ENCODE peak calls at places on chromosomes 1 and 21, in ten cellular contexts. P is brain microvascular endothelial cell; H is A673; B is osteoblast; N is dorsolateral prefrontal cortex; A is fibroblast of lung; L is HL-60; E is AG04450; Y is CD8-positive, alpha-beta T cell; S is cardiac muscle cell. C is an unnamed sample.
A peak's percentile ranks its signal among the peaks of the same experiment; 100 is the strongest.

GRCh38 chr21:21714396-21714795 is 716.2 kb downstream of the NCAM2 start:
- DNase-seq in B (no peak), Y (no peak), N (no peak), P (peak; percentile 3), H (peak; percentile 62), S (no peak), L (no peak), E (peak; percentile 24), A (peak; percentile 72), C (peak; percentile 1)

GRCh38 chr1:183945432-183946308 is 91.9 kb downstream of the COLGALT2 start:
- DNase-seq in B (no peak), H (no peak), E (no peak), S (peak; percentile 62), N (no peak), A (peak; percentile 13), P (no peak), L (peak; percentile 63), Y (no peak), C (no peak)

GRCh38 chr1:169812131-169812530 is 17.4 kb upstream of the METTL18 start:
- DNase-seq in E (no peak), P (no peak), Y (no peak), L (no peak), H (no peak), N (no peak), S (no peak), A (no peak), B (no peak), C (peak; percentile 60)

GRCh38 chr1:31318146-31318545 is 21.3 kb downstream of the ZCCHC17 start:
- DNase-seq in H (no peak), S (no peak), A (no peak), E (no peak), P (no peak), Y (no peak), N (no peak), L (no peak), B (no peak), C (no peak)

GRCh38 chr1:157105988-157106812 is 6.6 kb upstream of the ETV3L start:
- DNase-seq in B (peak; percentile 99), E (peak; percentile 70), L (no peak), A (peak; percentile 70), P (peak; percentile 91), H (no peak), N (peak; percentile 40), S (no peak), Y (no peak), C (peak; percentile 78)

GRCh38 chr1:81113688-81114087 is 687.0 kb upstream of the ADGRL2 start:
- DNase-seq in L (no peak), H (no peak), P (no peak), Y (no peak), B (no peak), N (no peak), E (no peak), S (no peak), A (peak; percentile 43), C (peak; percentile 46)

GRCh38 chr1:213416461-213417224 is 365.6 kb downstream of the RPS6KC1 start:
- DNase-seq in P (no peak), B (no peak), N (no peak), H (no peak), E (no peak), L (no peak), A (no peak), S (no peak), Y (no peak), C (no peak)

GRCh38 chr1:69568435-69569280 is 936 bp downstream of the LRRC7 start:
- DNase-seq in S (peak; percentile 15), P (no peak), E (no peak), H (no peak), N (peak; percentile 44), A (no peak), B (peak; percentile 76), L (no peak), Y (no peak), C (no peak)

GRCh38 chr1:89548486-89548857 is 23.8 kb downstream of the LRRC8B start:
- DNase-seq in B (no peak), N (no peak), H (no peak), S (no peak), P (no peak), L (no peak), A (no peak), E (no peak), Y (no peak), C (no peak)

GRCh38 chr1:179509384-179509783 is 66.4 kb downstream of the NPHS2 start:
- DNase-seq in P (no peak), H (no peak), S (no peak), L (no peak), E (no peak), B (no peak), Y (no peak), N (no peak), A (no peak), C (no peak)

DNA sequence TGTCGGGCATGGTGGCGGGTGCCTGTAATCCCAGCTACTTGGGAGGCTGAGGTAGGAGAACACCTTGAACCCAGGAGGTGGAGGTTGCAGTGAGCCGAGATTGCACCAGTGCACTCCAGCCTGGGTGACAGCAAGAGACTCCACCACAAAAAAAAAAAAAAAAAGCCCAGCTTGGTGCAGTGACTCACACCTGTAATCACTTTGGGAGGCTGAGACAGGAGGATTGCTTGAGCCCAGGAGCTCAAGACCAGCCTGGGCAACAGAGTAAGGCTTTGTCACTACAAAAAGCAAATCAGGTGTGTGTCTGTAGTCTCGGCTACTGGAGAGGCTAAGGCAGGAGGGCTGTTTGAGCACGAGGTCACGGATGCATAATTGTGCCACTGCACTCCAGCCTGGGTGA is 5.0 kb upstream of the H6PD start:
- DNase-seq in S (no peak), Y (no peak), B (no peak), H (no peak), P (no peak), N (no peak), A (no peak), L (no peak), E (no peak), C (peak; percentile 13)
- H3K27me3 ChIP-seq in S (peaks cover 3% of the 10 kb centered on the region), Y (no peaks in the 10 kb centered on the region), B (no peaks in the 10 kb centered on the region), H (peaks cover 26% of the 10 kb centered on the region), P (no peaks in the 10 kb centered on the region), N (no peaks in the 10 kb centered on the region), A (peaks cover 4% of the 10 kb centered on the region), L (no peaks in the 10 kb centered on the region), E (no peaks in the 10 kb centered on the region), C (no peaks in the 10 kb centered on the region)

GRCh38 chr21:42561742-42562141 is 48.1 kb downstream of the SLC37A1 start:
- DNase-seq in L (no peak), S (no peak), P (no peak), E (no peak), H (no peak), Y (no peak), N (peak; percentile 25), A (no peak), B (no peak), C (peak; percentile 9)
- TF ChIP-seq CTCF in L (no peak), S (no peak), P (no peak), E (no peak), H (no peak), Y (no peak), N (no peak), A (no peak), B (no peak), C (no peak)

GRCh38 chr21:33031152-33031551 is 5.4 kb downstream of the OLIG2 start:
- DNase-seq in N (no peak), P (no peak), L (no peak), A (no peak), B (no peak), H (no peak), Y (no peak), S (no peak), E (no peak), C (no peak)

GRCh38 chr21:33033094-33033951 is 7.6 kb downstream of the OLIG2 start:
- DNase-seq in L (no peak), Y (no peak), N (no peak), H (no peak), S (no peak), A (no peak), B (peak; percentile 83), P (no peak), E (no peak), C (no peak)

GRCh38 chr21:33033961-33034413 is 8.3 kb downstream of the OLIG2 start:
- DNase-seq in E (no peak), A (no peak), L (no peak), P (no peak), N (no peak), H (no peak), S (no peak), Y (no peak), B (peak; percentile 76), C (no peak)

GRCh38 chr21:33031562-33031961 is 5.8 kb downstream of the OLIG2 start:
- DNase-seq in S (no peak), P (no peak), Y (no peak), N (no peak), H (no peak), L (no peak), E (no peak), A (no peak), B (peak; percentile 69), C (no peak)

DNA sequence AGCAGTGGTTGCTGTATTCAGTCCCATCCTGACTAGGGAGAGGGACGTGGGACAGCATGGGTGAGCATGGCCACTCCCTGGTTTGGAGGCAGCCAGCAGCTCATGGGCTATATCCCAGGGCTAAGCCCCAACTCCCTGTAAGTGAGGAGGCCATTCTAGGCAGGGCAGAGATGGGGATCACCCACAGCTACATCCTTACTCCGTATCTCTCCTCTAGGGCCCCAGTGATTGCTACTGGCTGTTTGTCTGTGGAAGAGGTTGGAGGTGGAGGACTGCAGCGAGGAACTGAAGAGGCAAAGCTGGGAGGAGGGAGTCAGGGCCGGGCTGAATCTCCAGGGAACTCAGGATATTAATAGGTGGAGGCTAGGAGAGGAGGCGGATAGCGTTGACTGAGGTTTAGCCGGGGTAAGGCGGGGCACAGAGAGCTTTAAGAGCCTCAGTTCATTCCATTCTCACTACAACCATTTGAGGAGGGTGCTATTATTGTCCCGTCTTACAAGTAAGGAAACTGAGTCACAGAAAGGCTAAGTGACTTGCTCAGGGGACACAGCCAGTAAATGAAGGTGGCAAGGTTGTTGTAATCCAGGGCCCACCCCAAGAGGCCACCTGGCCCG is 6.8 kb downstream of the OLIG2 start:
- DNase-seq in S (no peak), H (no peak), B (peak; percentile 78), P (no peak), A (no peak), Y (no peak), L (no peak), E (no peak), N (no peak), C (no peak)
- H3K27me3 ChIP-seq in S (peaks cover 100% of the 10 kb centered on the region), H (peaks cover 95% of the 10 kb centered on the region), B (peaks cover 73% of the 10 kb centered on the region), P (peaks cover 72% of the 10 kb centered on the region), A (peaks cover 63% of the 10 kb centered on the region), Y (peaks cover 23% of the 10 kb centered on the region), L (no peaks in the 10 kb centered on the region), E (peaks cover 71% of the 10 kb centered on the region), N (peaks cover 7% of the 10 kb centered on the region), C (peaks cover 66% of the 10 kb centered on the region)

GRCh38 chr1:220908757-220909156 is 29.5 kb downstream of the HLX start:
- DNase-seq in L (no peak), N (no peak), A (peak; percentile 59), H (no peak), S (no peak), Y (no peak), B (no peak), E (peak; percentile 7), P (no peak), C (no peak)
- TF ChIP-seq CTCF in L (no peak), N (no peak), A (peak; percentile 70), H (peak; percentile 39), S (peak; percentile 64), Y (no peak), B (peak; percentile 66), E (peak; percentile 78), P (peak; percentile 63), C (peak; percentile 17)

C was measured in bronchial epithelial cell.